ENCODE peak calls at places on chromosomes 16 and 17, in seven cellular contexts. F is endothelial cell of umbilical vein, Y is coronary artery, X is tibial artery, C is kidney epithelial cell, G is AG09309, E is neuronal stem cell. P is an unnamed sample.

GRCh38 chr16:72853575-72853974 is 194.4 kb downstream of the ZFHX3 start:
- DNase-seq in F (no peak), Y (no peak), X (no peak), C (no peak), G (no peak), E (no peak), P (no peak)

GRCh38 chr17:1714980-1715802 is 5.0 kb upstream of the TLCD2 start:
- DNase-seq in F (peak), Y (peak), X (peak), C (no peak), G (peak), E (no peak), P (peak)

GRCh38 chr17:76382305-76382802 is 2.1 kb upstream of the SPHK1 start:
- DNase-seq in F (peak), Y (no peak), X (no peak), C (no peak), G (no peak), E (peak), P (no peak)

GRCh38 chr17:1916339-1916738 is 86.5 kb downstream of the RPA1 start:
- DNase-seq in F (no peak), Y (no peak), X (no peak), C (no peak), G (no peak), E (no peak), P (no peak)

GRCh38 chr17:3502466-3502865 is 26.7 kb downstream of the ASPA start:
- DNase-seq in F (no peak), Y (no peak), X (no peak), C (no peak), G (no peak), E (no peak), P (no peak)

GRCh38 chr17:30854146-30854545 is 22.4 kb downstream of the ATAD5 start:
- DNase-seq in F (no peak), Y (no peak), X (no peak), C (no peak), G (no peak), E (no peak), P (no peak)

GRCh38 chr17:69466905-69467630 is 52.6 kb downstream of the MAP2K6 start:
- DNase-seq in F (peak), Y (no peak), X (no peak), C (peak), G (no peak), E (peak), P (no peak)

GRCh38 chr17:37642706-37643105 is 540 bp downstream of the DDX52 start:
- DNase-seq in F (no peak), Y (no peak), X (no peak), C (no peak), G (no peak), E (no peak), P (no peak)

GRCh38 chr17:46002311-46002972 is 3.4 kb downstream of the STH start:
- DNase-seq in F (peak), Y (no peak), X (peak), C (no peak), G (peak), E (peak), P (peak)

GRCh38 chr17:77602883-77603640 is 355.4 kb upstream of the TNRC6C start:
- DNase-seq in F (no peak), Y (peak), X (peak), C (no peak), G (no peak), E (no peak), P (no peak)

GRCh38 chr17:42456223-42457106 is 2.2 kb upstream of the ATP6V0A1 start:
- DNase-seq in F (peak), Y (no peak), X (no peak), C (no peak), G (peak), E (no peak), P (no peak)

GRCh38 chr16:13919330-13919682 is 648 bp upstream of the ERCC4 start:
- DNase-seq in F (no peak), Y (no peak), X (no peak), C (no peak), G (no peak), E (no peak), P (no peak)

GRCh38 chr17:55962931-55963378 is 190.3 kb upstream of the ANKFN1 start:
- DNase-seq in F (no peak), Y (no peak), X (no peak), C (no peak), G (no peak), E (no peak), P (no peak)

GRCh38 chr16:74304835-74305176 is 8.2 kb downstream of the PSMD7 start:
- DNase-seq in F (no peak), Y (no peak), X (no peak), C (no peak), G (no peak), E (no peak), P (no peak)

GRCh38 chr17:62189377-62189776 is 124.3 kb upstream of the MED13 start:
- DNase-seq in F (no peak), Y (no peak), X (no peak), C (no peak), G (no peak), E (no peak), P (no peak)

GRCh38 chr17:8225813-8226535 is 15.6 kb upstream of the AURKB start:
- DNase-seq in F (peak), Y (no peak), X (peak), C (no peak), G (no peak), E (peak), P (peak)

GRCh38 chr17:1762906-1763829 is 1.3 kb downstream of the SERPINF1 start:
- DNase-seq in F (no peak), Y (peak), X (peak), C (no peak), G (no peak), E (peak), P (peak)

GRCh38 chr16:52498640-52499039 is 48.3 kb downstream of the TOX3 start:
- DNase-seq in F (no peak), Y (no peak), X (no peak), C (no peak), G (no peak), E (no peak), P (no peak)

GRCh38 chr17:66677201-66677981 is 157.5 kb upstream of the CACNG5 start:
- DNase-seq in F (no peak), Y (peak), X (no peak), C (no peak), G (peak), E (no peak), P (peak)

GRCh38 chr17:47220531-47220999 is 11.4 kb downstream of the MYL4 start:
- DNase-seq in F (no peak), Y (no peak), X (no peak), C (no peak), G (no peak), E (no peak), P (no peak)

GRCh38 chr16:49658066-49658465 is 197.8 kb downstream of the ZNF423 start:
- DNase-seq in F (no peak), Y (no peak), X (no peak), C (no peak), G (no peak), E (no peak), P (no peak)

GRCh38 chr17:81294512-81295030 is 536 bp downstream of the SLC38A10 start:
- DNase-seq in F (peak), Y (no peak), X (no peak), C (no peak), G (no peak), E (no peak), P (no peak)

GRCh38 chr17:82787081-82787848 is 35.4 kb downstream of the TBCD start:
- DNase-seq in F (no peak), Y (no peak), X (peak), C (no peak), G (peak), E (no peak), P (no peak)

GRCh38 chr16:15498427-15499175 is 64.2 kb downstream of the BMERB1 start:
- DNase-seq in F (no peak), Y (no peak), X (no peak), C (no peak), G (no peak), E (no peak), P (no peak)

GRCh38 chr17:39774043-39774442 is 36.3 kb downstream of the GRB7 start:
- DNase-seq in F (no peak), Y (no peak), X (no peak), C (no peak), G (no peak), E (no peak), P (no peak)
- H3K4me3 ChIP-seq in F (no peak), Y (no peak), X (no peak), C (no peak), G (no peak), E (no peak), P (no peak)

GRCh38 chr16:88558457-88559442 is 11.5 kb upstream of the ZC3H18 start:
- DNase-seq in F (peak), Y (no peak), X (no peak), C (no peak), G (no peak), E (no peak), P (peak)
- H3K4me3 ChIP-seq in F (no peak), Y (no peak), X (no peak), C (no peak), G (no peak), E (no peak), P (no peak)

GRCh38 chr16:51095890-51096626 is 55.0 kb downstream of the SALL1 start:
- DNase-seq in F (no peak), Y (no peak), X (no peak), C (no peak), G (no peak), E (no peak), P (no peak)
- H3K4me3 ChIP-seq in F (no peak), Y (no peak), X (no peak), C (no peak), G (no peak), E (no peak), P (no peak)

GRCh38 chr16:68406458-68407041 is 41.8 kb downstream of the SMPD3 start:
- DNase-seq in F (no peak), Y (no peak), X (no peak), C (peak), G (peak), E (no peak), P (no peak)
- H3K4me3 ChIP-seq in F (no peak), Y (no peak), X (no peak), C (no peak), G (peak), E (no peak), P (peak)

DNA sequence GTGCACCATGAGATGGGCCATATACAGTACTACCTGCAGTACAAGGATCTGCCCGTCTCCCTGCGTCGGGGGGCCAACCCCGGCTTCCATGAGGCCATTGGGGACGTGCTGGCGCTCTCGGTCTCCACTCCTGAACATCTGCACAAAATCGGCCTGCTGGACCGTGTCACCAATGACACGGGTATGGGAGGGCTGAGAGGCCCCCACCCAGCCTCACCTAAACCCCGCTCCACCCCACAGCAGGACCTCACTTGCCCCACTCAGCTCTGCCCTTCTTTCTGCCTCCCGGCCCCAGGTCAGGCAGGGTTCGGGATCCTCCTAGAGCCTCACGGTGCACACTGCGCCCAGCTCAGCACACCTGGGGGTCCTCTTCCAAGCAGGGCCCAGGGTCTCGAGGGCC is 5.6 kb downstream of the ACE start:
- DNase-seq in F (no peak), Y (no peak), X (no peak), C (no peak), G (no peak), E (no peak), P (no peak)
- H3K4me3 ChIP-seq in F (no peak), Y (no peak), X (no peak), C (no peak), G (no peak), E (no peak), P (no peak)

DNA sequence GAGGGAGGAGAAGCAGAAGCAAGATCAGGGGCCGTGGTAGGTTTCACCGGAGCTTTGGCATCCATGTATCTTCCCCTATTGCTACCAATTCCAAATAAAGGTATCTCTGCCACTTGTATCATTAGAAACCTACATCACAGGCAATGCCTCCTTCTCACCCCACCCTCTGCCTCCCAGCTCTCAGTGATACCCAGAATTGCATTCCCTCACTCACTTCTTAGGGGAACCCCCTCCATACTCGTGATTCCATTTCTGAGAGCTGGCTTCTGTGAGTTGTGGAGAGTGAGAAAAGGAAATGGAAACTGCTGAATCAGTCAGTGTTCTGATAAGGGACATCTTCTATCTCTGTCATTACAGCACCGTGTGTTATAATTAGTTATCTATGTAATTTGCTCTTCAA is 2.3 kb upstream of the CCL3 start:
- DNase-seq in F (no peak), Y (no peak), X (no peak), C (no peak), G (no peak), E (no peak), P (no peak)
- H3K4me3 ChIP-seq in F (no peak), Y (no peak), X (no peak), C (no peak), G (no peak), E (no peak), P (no peak)

DNA sequence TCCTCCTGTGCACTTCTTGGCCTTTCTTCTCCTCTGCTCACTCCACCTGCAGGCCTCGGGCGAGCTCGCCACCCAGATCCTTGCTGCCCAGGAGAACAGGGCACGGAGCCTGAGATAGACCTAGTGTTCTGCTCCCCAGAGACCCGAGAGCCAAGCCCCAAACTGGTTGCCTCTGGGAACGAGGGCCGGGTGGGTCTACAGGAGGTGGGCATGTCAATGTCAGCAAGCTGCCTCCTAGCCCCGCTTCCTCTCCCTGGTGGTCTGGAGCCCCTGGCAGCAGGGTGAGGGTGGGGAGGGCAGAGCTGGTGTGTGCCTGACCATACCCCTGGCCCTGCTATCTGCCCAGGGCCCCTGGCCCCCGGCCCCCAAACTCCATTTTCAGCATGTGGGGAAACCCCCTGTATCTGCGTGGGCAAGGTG is 841 bp upstream of the NDRG4 start:
- DNase-seq in F (no peak), Y (no peak), X (peak), C (no peak), G (no peak), E (no peak), P (no peak)
- H3K4me3 ChIP-seq in F (no peak), Y (no peak), X (no peak), C (no peak), G (no peak), E (no peak), P (no peak)

GRCh38 chr17:73952498-73953205 is 250.8 kb upstream of the RPL38 start:
- DNase-seq in F (no peak), Y (peak), X (no peak), C (no peak), G (no peak), E (peak), P (no peak)
- H3K4me3 ChIP-seq in F (no peak), Y (peak), X (no peak), C (no peak), G (no peak), E (no peak), P (no peak)

DNA sequence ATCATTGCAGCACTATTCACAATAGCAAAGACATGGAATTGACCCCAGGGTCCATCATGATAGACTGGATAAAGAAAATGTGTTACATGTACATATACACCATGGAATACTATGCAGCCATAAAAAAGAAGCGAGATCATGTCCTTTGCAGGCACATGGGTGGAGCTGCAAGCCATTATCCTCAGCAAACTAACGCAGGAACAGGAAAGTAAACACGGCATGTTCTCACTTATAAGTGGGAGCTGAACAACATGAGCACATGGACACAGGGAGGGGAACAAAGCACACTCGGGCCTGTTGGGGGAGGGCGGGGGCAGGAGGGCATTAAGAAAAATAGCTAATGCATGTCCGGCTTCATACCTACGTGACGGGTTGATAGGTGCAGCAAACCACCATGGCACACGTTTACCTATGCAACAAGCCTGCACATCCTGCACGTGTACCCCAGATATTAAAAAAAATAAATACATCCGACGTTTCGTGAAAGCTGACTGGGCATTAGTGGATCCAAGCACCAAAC is 28.9 kb downstream of the ZNF778 start:
- DNase-seq in F (no peak), Y (no peak), X (no peak), C (no peak), G (no peak), E (no peak), P (no peak)
- H3K4me3 ChIP-seq in F (no peak), Y (peak), X (peak), C (peak), G (peak), E (peak), P (peak)

DNA sequence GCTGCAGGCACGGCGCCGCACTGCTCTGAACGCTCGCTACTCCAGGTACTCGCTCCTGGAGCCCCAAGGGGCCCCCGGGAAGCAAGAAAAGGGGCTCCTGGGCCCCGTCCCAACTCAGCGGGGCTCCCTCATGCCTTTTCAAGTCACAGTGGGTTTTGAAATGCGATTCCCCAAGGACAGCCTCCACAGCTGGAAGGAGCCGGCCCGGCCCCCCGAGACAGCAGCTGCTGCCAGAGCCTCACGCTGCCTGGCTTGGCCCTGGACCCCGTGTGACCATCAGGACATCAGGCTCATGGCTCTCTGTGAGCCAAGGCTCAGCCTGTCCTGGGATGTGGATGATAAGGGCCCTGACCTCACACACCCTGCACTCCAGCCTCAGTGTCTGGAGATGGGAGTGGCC is 80.6 kb downstream of the LMF1 start:
- DNase-seq in F (no peak), Y (no peak), X (no peak), C (no peak), G (no peak), E (no peak), P (no peak)
- H3K4me3 ChIP-seq in F (no peak), Y (no peak), X (no peak), C (no peak), G (no peak), E (no peak), P (no peak)

P was measured in AG04450.